ENCODE peak calls at places on chromosomes 3 and 15, in seven cellular contexts. One of them, this sample, is unnamed.

GRCh38 chr15:100722551-100723322 is 120.3 kb downstream of the ASB7 start:
- DNase-seq in stimulated activated CD4-positive, alpha-beta T cell treated with anti-CD3 and anti-CD28 coated beads, Interleukin-2, amount 100 ng/mL, for 48 hours: no peak
- DNase-seq in GM04504: no peak
- DNase-seq in NCI-H748 treated with DMSO at 0.1 percent for 48 hours: no peak
- DNase-seq in cardiac fibroblast: no peak
- DNase-seq in hepatic stellate cell: no peak
- DNase-seq in kidney: no peak
- DNase-seq in this sample: no peak

GRCh38 chr3:40021338-40021737 is 211.9 kb downstream of the MYRIP start:
- DNase-seq in stimulated activated CD4-positive, alpha-beta T cell treated with anti-CD3 and anti-CD28 coated beads, Interleukin-2, amount 100 ng/mL, for 48 hours: no peak
- DNase-seq in GM04504: no peak
- DNase-seq in NCI-H748 treated with DMSO at 0.1 percent for 48 hours: no peak
- DNase-seq in cardiac fibroblast: no peak
- DNase-seq in hepatic stellate cell: no peak
- DNase-seq in kidney: no peak
- DNase-seq in this sample: no peak

GRCh38 chr3:160748226-160748625 is 7.8 kb upstream of the PPM1L start:
- DNase-seq in stimulated activated CD4-positive, alpha-beta T cell treated with anti-CD3 and anti-CD28 coated beads, Interleukin-2, amount 100 ng/mL, for 48 hours: no peak
- DNase-seq in GM04504: no peak
- DNase-seq in NCI-H748 treated with DMSO at 0.1 percent for 48 hours: no peak
- DNase-seq in cardiac fibroblast: no peak
- DNase-seq in hepatic stellate cell: no peak
- DNase-seq in kidney: no peak
- DNase-seq in this sample: no peak

GRCh38 chr3:130473416-130473815 is 43.6 kb upstream of the COL6A6 start:
- DNase-seq in stimulated activated CD4-positive, alpha-beta T cell treated with anti-CD3 and anti-CD28 coated beads, Interleukin-2, amount 100 ng/mL, for 48 hours: no peak
- DNase-seq in GM04504: no peak
- DNase-seq in NCI-H748 treated with DMSO at 0.1 percent for 48 hours: no peak
- DNase-seq in cardiac fibroblast: no peak
- DNase-seq in hepatic stellate cell: no peak
- DNase-seq in kidney: no peak
- DNase-seq in this sample: no peak

GRCh38 chr3:170802164-170803151 is 67.5 kb downstream of the RPL22L1 start:
- DNase-seq in stimulated activated CD4-positive, alpha-beta T cell treated with anti-CD3 and anti-CD28 coated beads, Interleukin-2, amount 100 ng/mL, for 48 hours: no peak
- DNase-seq in GM04504: peak; percentile 99
- DNase-seq in NCI-H748 treated with DMSO at 0.1 percent for 48 hours: no peak
- DNase-seq in cardiac fibroblast: peak; percentile 95
- DNase-seq in hepatic stellate cell: peak; percentile 51
- DNase-seq in kidney: no peak
- DNase-seq in this sample: no peak

GRCh38 chr3:100213891-100214573 is 46.8 kb upstream of the TBC1D23 start:
- DNase-seq in stimulated activated CD4-positive, alpha-beta T cell treated with anti-CD3 and anti-CD28 coated beads, Interleukin-2, amount 100 ng/mL, for 48 hours: no peak
- DNase-seq in GM04504: no peak
- DNase-seq in NCI-H748 treated with DMSO at 0.1 percent for 48 hours: no peak
- DNase-seq in cardiac fibroblast: peak; percentile 6
- DNase-seq in hepatic stellate cell: no peak
- DNase-seq in kidney: no peak
- DNase-seq in this sample: no peak

GRCh38 chr3:132228923-132229322 is 88.3 kb upstream of the ACP3 start:
- DNase-seq in stimulated activated CD4-positive, alpha-beta T cell treated with anti-CD3 and anti-CD28 coated beads, Interleukin-2, amount 100 ng/mL, for 48 hours: no peak
- DNase-seq in GM04504: no peak
- DNase-seq in NCI-H748 treated with DMSO at 0.1 percent for 48 hours: no peak
- DNase-seq in cardiac fibroblast: no peak
- DNase-seq in hepatic stellate cell: no peak
- DNase-seq in kidney: no peak
- DNase-seq in this sample: no peak

GRCh38 chr3:124107074-124107473 is 115.2 kb upstream of the ROPN1 start:
- DNase-seq in stimulated activated CD4-positive, alpha-beta T cell treated with anti-CD3 and anti-CD28 coated beads, Interleukin-2, amount 100 ng/mL, for 48 hours: no peak
- DNase-seq in GM04504: no peak
- DNase-seq in NCI-H748 treated with DMSO at 0.1 percent for 48 hours: no peak
- DNase-seq in cardiac fibroblast: no peak
- DNase-seq in hepatic stellate cell: no peak
- DNase-seq in kidney: no peak
- DNase-seq in this sample: no peak

GRCh38 chr3:40312661-40313226 is 3.2 kb downstream of the EIF1B start:
- DNase-seq in stimulated activated CD4-positive, alpha-beta T cell treated with anti-CD3 and anti-CD28 coated beads, Interleukin-2, amount 100 ng/mL, for 48 hours: no peak
- DNase-seq in GM04504: no peak
- DNase-seq in NCI-H748 treated with DMSO at 0.1 percent for 48 hours: no peak
- DNase-seq in cardiac fibroblast: peak; percentile 54
- DNase-seq in hepatic stellate cell: no peak
- DNase-seq in kidney: no peak
- DNase-seq in this sample: no peak

GRCh38 chr15:38714309-38715072 is 149.9 kb upstream of the RASGRP1 start:
- DNase-seq in stimulated activated CD4-positive, alpha-beta T cell treated with anti-CD3 and anti-CD28 coated beads, Interleukin-2, amount 100 ng/mL, for 48 hours: no peak
- DNase-seq in GM04504: peak; percentile 80
- DNase-seq in NCI-H748 treated with DMSO at 0.1 percent for 48 hours: no peak
- DNase-seq in cardiac fibroblast: peak; percentile 87
- DNase-seq in hepatic stellate cell: peak; percentile 64
- DNase-seq in kidney: no peak
- DNase-seq in this sample: no peak

GRCh38 chr15:57227899-57228298 is 148.4 kb upstream of the CGNL1 start:
- DNase-seq in stimulated activated CD4-positive, alpha-beta T cell treated with anti-CD3 and anti-CD28 coated beads, Interleukin-2, amount 100 ng/mL, for 48 hours: no peak
- DNase-seq in GM04504: no peak
- DNase-seq in NCI-H748 treated with DMSO at 0.1 percent for 48 hours: no peak
- DNase-seq in cardiac fibroblast: peak; percentile 80
- DNase-seq in hepatic stellate cell: no peak
- DNase-seq in kidney: no peak
- DNase-seq in this sample: no peak

GRCh38 chr3:80998022-80998421 is 763.4 kb downstream of the GBE1 start:
- DNase-seq in stimulated activated CD4-positive, alpha-beta T cell treated with anti-CD3 and anti-CD28 coated beads, Interleukin-2, amount 100 ng/mL, for 48 hours: no peak
- DNase-seq in GM04504: no peak
- DNase-seq in NCI-H748 treated with DMSO at 0.1 percent for 48 hours: no peak
- DNase-seq in cardiac fibroblast: no peak
- DNase-seq in hepatic stellate cell: no peak
- DNase-seq in kidney: no peak
- DNase-seq in this sample: no peak

GRCh38 chr3:36496734-36497133 is 116.4 kb downstream of the STAC start:
- DNase-seq in stimulated activated CD4-positive, alpha-beta T cell treated with anti-CD3 and anti-CD28 coated beads, Interleukin-2, amount 100 ng/mL, for 48 hours: no peak
- DNase-seq in GM04504: peak; percentile 81
- DNase-seq in NCI-H748 treated with DMSO at 0.1 percent for 48 hours: no peak
- DNase-seq in cardiac fibroblast: peak; percentile 57
- DNase-seq in hepatic stellate cell: peak; percentile 22
- DNase-seq in kidney: no peak
- DNase-seq in this sample: no peak

GRCh38 chr3:71629289-71630252 is 46.0 kb upstream of the FOXP1 start:
- DNase-seq in stimulated activated CD4-positive, alpha-beta T cell treated with anti-CD3 and anti-CD28 coated beads, Interleukin-2, amount 100 ng/mL, for 48 hours: no peak
- DNase-seq in GM04504: peak; percentile 42
- DNase-seq in NCI-H748 treated with DMSO at 0.1 percent for 48 hours: no peak
- DNase-seq in cardiac fibroblast: peak; percentile 52
- DNase-seq in hepatic stellate cell: no peak
- DNase-seq in kidney: no peak
- DNase-seq in this sample: no peak

GRCh38 chr3:133799794-133800585 is 5.6 kb upstream of the SRPRB start:
- DNase-seq in stimulated activated CD4-positive, alpha-beta T cell treated with anti-CD3 and anti-CD28 coated beads, Interleukin-2, amount 100 ng/mL, for 48 hours: no peak
- DNase-seq in GM04504: no peak
- DNase-seq in NCI-H748 treated with DMSO at 0.1 percent for 48 hours: no peak
- DNase-seq in cardiac fibroblast: peak; percentile 7
- DNase-seq in hepatic stellate cell: no peak
- DNase-seq in kidney: no peak
- DNase-seq in this sample: no peak

GRCh38 chr3:142962520-142963265 is 781 bp downstream of the PAQR9 start:
- DNase-seq in stimulated activated CD4-positive, alpha-beta T cell treated with anti-CD3 and anti-CD28 coated beads, Interleukin-2, amount 100 ng/mL, for 48 hours: no peak
- DNase-seq in GM04504: no peak
- DNase-seq in NCI-H748 treated with DMSO at 0.1 percent for 48 hours: no peak
- DNase-seq in cardiac fibroblast: no peak
- DNase-seq in hepatic stellate cell: no peak
- DNase-seq in kidney: peak; percentile 71
- DNase-seq in this sample: no peak

GRCh38 chr15:42275780-42276395 is 2.7 kb upstream of the TMEM87A start:
- DNase-seq in stimulated activated CD4-positive, alpha-beta T cell treated with anti-CD3 and anti-CD28 coated beads, Interleukin-2, amount 100 ng/mL, for 48 hours: no peak
- DNase-seq in GM04504: no peak
- DNase-seq in NCI-H748 treated with DMSO at 0.1 percent for 48 hours: no peak
- DNase-seq in cardiac fibroblast: no peak
- DNase-seq in hepatic stellate cell: no peak
- DNase-seq in kidney: no peak
- DNase-seq in this sample: no peak

GRCh38 chr3:107683447-107683846 is 160.7 kb downstream of the BBX start:
- DNase-seq in stimulated activated CD4-positive, alpha-beta T cell treated with anti-CD3 and anti-CD28 coated beads, Interleukin-2, amount 100 ng/mL, for 48 hours: no peak
- DNase-seq in GM04504: no peak
- DNase-seq in NCI-H748 treated with DMSO at 0.1 percent for 48 hours: no peak
- DNase-seq in cardiac fibroblast: peak; percentile 79
- DNase-seq in hepatic stellate cell: no peak
- DNase-seq in kidney: no peak
- DNase-seq in this sample: no peak

GRCh38 chr15:32936283-32936918 is 218.6 kb downstream of the GREM1 start:
- DNase-seq in stimulated activated CD4-positive, alpha-beta T cell treated with anti-CD3 and anti-CD28 coated beads, Interleukin-2, amount 100 ng/mL, for 48 hours: no peak
- DNase-seq in GM04504: no peak
- DNase-seq in NCI-H748 treated with DMSO at 0.1 percent for 48 hours: peak; percentile 4
- DNase-seq in cardiac fibroblast: peak; percentile 83
- DNase-seq in hepatic stellate cell: peak; percentile 11
- DNase-seq in kidney: no peak
- DNase-seq in this sample: no peak

GRCh38 chr15:43922021-43922420 is 95.2 kb downstream of the WDR76 start:
- DNase-seq in stimulated activated CD4-positive, alpha-beta T cell treated with anti-CD3 and anti-CD28 coated beads, Interleukin-2, amount 100 ng/mL, for 48 hours: no peak
- DNase-seq in GM04504: no peak
- DNase-seq in NCI-H748 treated with DMSO at 0.1 percent for 48 hours: no peak
- DNase-seq in cardiac fibroblast: peak; percentile 30
- DNase-seq in hepatic stellate cell: no peak
- DNase-seq in kidney: no peak
- DNase-seq in this sample: no peak

GRCh38 chr15:36177590-36178281 is 401.7 kb upstream of the CDIN1 start:
- DNase-seq in stimulated activated CD4-positive, alpha-beta T cell treated with anti-CD3 and anti-CD28 coated beads, Interleukin-2, amount 100 ng/mL, for 48 hours: no peak
- DNase-seq in GM04504: peak; percentile 66
- DNase-seq in NCI-H748 treated with DMSO at 0.1 percent for 48 hours: peak; percentile 54
- DNase-seq in cardiac fibroblast: peak; percentile 16
- DNase-seq in hepatic stellate cell: no peak
- DNase-seq in kidney: no peak
- DNase-seq in this sample: no peak

GRCh38 chr15:63473007-63473748 is 31.2 kb upstream of the USP3 start:
- DNase-seq in stimulated activated CD4-positive, alpha-beta T cell treated with anti-CD3 and anti-CD28 coated beads, Interleukin-2, amount 100 ng/mL, for 48 hours: no peak
- DNase-seq in GM04504: no peak
- DNase-seq in NCI-H748 treated with DMSO at 0.1 percent for 48 hours: peak; percentile 20
- DNase-seq in cardiac fibroblast: no peak
- DNase-seq in hepatic stellate cell: no peak
- DNase-seq in kidney: no peak
- DNase-seq in this sample: no peak

GRCh38 chr15:89904519-89904918 is 8.2 kb downstream of the ARPIN start:
- DNase-seq in stimulated activated CD4-positive, alpha-beta T cell treated with anti-CD3 and anti-CD28 coated beads, Interleukin-2, amount 100 ng/mL, for 48 hours: no peak
- DNase-seq in GM04504: no peak
- DNase-seq in NCI-H748 treated with DMSO at 0.1 percent for 48 hours: no peak
- DNase-seq in cardiac fibroblast: no peak
- DNase-seq in hepatic stellate cell: no peak
- DNase-seq in kidney: no peak
- DNase-seq in this sample: no peak

GRCh38 chr3:38755130-38755529 is 60.9 kb downstream of the SCN10A start:
- DNase-seq in stimulated activated CD4-positive, alpha-beta T cell treated with anti-CD3 and anti-CD28 coated beads, Interleukin-2, amount 100 ng/mL, for 48 hours: no peak
- DNase-seq in GM04504: no peak
- DNase-seq in NCI-H748 treated with DMSO at 0.1 percent for 48 hours: no peak
- DNase-seq in cardiac fibroblast: peak; percentile 3
- DNase-seq in hepatic stellate cell: no peak
- DNase-seq in kidney: no peak
- DNase-seq in this sample: no peak

GRCh38 chr15:49075876-49076275 is 29.6 kb upstream of the SECISBP2L start:
- DNase-seq in stimulated activated CD4-positive, alpha-beta T cell treated with anti-CD3 and anti-CD28 coated beads, Interleukin-2, amount 100 ng/mL, for 48 hours: no peak
- DNase-seq in GM04504: no peak
- DNase-seq in NCI-H748 treated with DMSO at 0.1 percent for 48 hours: no peak
- DNase-seq in cardiac fibroblast: no peak
- DNase-seq in hepatic stellate cell: no peak
- DNase-seq in kidney: no peak
- DNase-seq in this sample: no peak

GRCh38 chr3:173932624-173933023 is 535.1 kb downstream of the NLGN1 start:
- DNase-seq in stimulated activated CD4-positive, alpha-beta T cell treated with anti-CD3 and anti-CD28 coated beads, Interleukin-2, amount 100 ng/mL, for 48 hours: no peak
- DNase-seq in GM04504: peak; percentile 37
- DNase-seq in NCI-H748 treated with DMSO at 0.1 percent for 48 hours: no peak
- DNase-seq in cardiac fibroblast: peak; percentile 29
- DNase-seq in hepatic stellate cell: peak; percentile 7
- DNase-seq in kidney: no peak
- DNase-seq in this sample: no peak

GRCh38 chr3:42535981-42536784 is 33.7 kb downstream of the VIPR1 start:
- DNase-seq in stimulated activated CD4-positive, alpha-beta T cell treated with anti-CD3 and anti-CD28 coated beads, Interleukin-2, amount 100 ng/mL, for 48 hours: no peak
- DNase-seq in GM04504: no peak
- DNase-seq in NCI-H748 treated with DMSO at 0.1 percent for 48 hours: no peak
- DNase-seq in cardiac fibroblast: peak; percentile 29
- DNase-seq in hepatic stellate cell: peak; percentile 48
- DNase-seq in kidney: no peak
- DNase-seq in this sample: peak; percentile 31

GRCh38 chr15:65132841-65133549 is 613 bp downstream of the PDCD7 start:
- DNase-seq in stimulated activated CD4-positive, alpha-beta T cell treated with anti-CD3 and anti-CD28 coated beads, Interleukin-2, amount 100 ng/mL, for 48 hours: peak; percentile 14
- DNase-seq in GM04504: peak; percentile 17
- DNase-seq in NCI-H748 treated with DMSO at 0.1 percent for 48 hours: no peak
- DNase-seq in cardiac fibroblast: peak; percentile 58
- DNase-seq in hepatic stellate cell: peak; percentile 74
- DNase-seq in kidney: peak; percentile 78
- DNase-seq in this sample: peak; percentile 14